ENCODE peak calls at places on chromosomes 13 and 19, in six cellular contexts. One of them, this sample, is unnamed.

GRCh38 chr13:28022848-28023518 is 34.5 kb upstream of the URAD start:
- DNase-seq in colonic mucosa: no peak
- DNase-seq in CD4-positive, alpha-beta T cell: no peak
- DNase-seq in Peyer's patch: no peak
- DNase-seq in right lobe of liver: no peak
- DNase-seq in CD8-positive, alpha-beta T cell: no peak
- DNase-seq in this sample: no peak

GRCh38 chr13:80945328-80945727 is 604.4 kb upstream of the SPRY2 start:
- DNase-seq in colonic mucosa: no peak
- DNase-seq in CD8-positive, alpha-beta T cell: no peak
- DNase-seq in CD4-positive, alpha-beta T cell: no peak
- DNase-seq in Peyer's patch: no peak
- DNase-seq in right lobe of liver: peak; percentile 20
- DNase-seq in this sample: no peak

GRCh38 chr13:27411393-27411792 is 13.0 kb upstream of the GTF3A start:
- DNase-seq in Peyer's patch: no peak
- DNase-seq in right lobe of liver: no peak
- DNase-seq in colonic mucosa: no peak
- DNase-seq in CD4-positive, alpha-beta T cell: no peak
- DNase-seq in CD8-positive, alpha-beta T cell: no peak
- DNase-seq in this sample: no peak

GRCh38 chr19:12665281-12665573 is 1.3 kb downstream of the MAN2B1 start:
- DNase-seq in CD8-positive, alpha-beta T cell: peak; percentile 49
- DNase-seq in CD4-positive, alpha-beta T cell: peak; percentile 51
- DNase-seq in Peyer's patch: peak; percentile 89
- DNase-seq in colonic mucosa: peak; percentile 49
- DNase-seq in right lobe of liver: no peak
- DNase-seq in this sample: no peak

GRCh38 chr13:83214452-83214851 is 667.8 kb downstream of the SLITRK1 start:
- DNase-seq in CD4-positive, alpha-beta T cell: no peak
- DNase-seq in colonic mucosa: no peak
- DNase-seq in Peyer's patch: no peak
- DNase-seq in CD8-positive, alpha-beta T cell: no peak
- DNase-seq in right lobe of liver: no peak
- DNase-seq in this sample: no peak

GRCh38 chr13:97502192-97502591 is 68.2 kb downstream of the RAP2A start:
- DNase-seq in Peyer's patch: no peak
- DNase-seq in CD8-positive, alpha-beta T cell: no peak
- DNase-seq in colonic mucosa: no peak
- DNase-seq in CD4-positive, alpha-beta T cell: no peak
- DNase-seq in right lobe of liver: no peak
- DNase-seq in this sample: no peak

GRCh38 chr19:18340990-18341868 is 831 bp downstream of the PGPEP1 start:
- DNase-seq in CD4-positive, alpha-beta T cell: peak; percentile 57
- DNase-seq in CD8-positive, alpha-beta T cell: peak; percentile 65
- DNase-seq in right lobe of liver: peak; percentile 71
- DNase-seq in Peyer's patch: peak; percentile 84
- DNase-seq in colonic mucosa: peak; percentile 82
- DNase-seq in this sample: no peak

GRCh38 chr19:947707-948533 is 22.1 kb downstream of the ARID3A start:
- DNase-seq in CD8-positive, alpha-beta T cell: no peak
- DNase-seq in CD4-positive, alpha-beta T cell: no peak
- DNase-seq in colonic mucosa: peak; percentile 53
- DNase-seq in Peyer's patch: peak; percentile 94
- DNase-seq in right lobe of liver: peak; percentile 60
- DNase-seq in this sample: no peak

GRCh38 chr19:33054623-33055022 is 10.1 kb downstream of the RHPN2 start:
- DNase-seq in CD8-positive, alpha-beta T cell: no peak
- DNase-seq in right lobe of liver: peak; percentile 90
- DNase-seq in CD4-positive, alpha-beta T cell: no peak
- DNase-seq in colonic mucosa: peak; percentile 98
- DNase-seq in Peyer's patch: peak; percentile 95
- DNase-seq in this sample: no peak

GRCh38 chr19:3863648-3864047 is 5.2 kb downstream of the ZFR2 start:
- DNase-seq in colonic mucosa: no peak
- DNase-seq in CD8-positive, alpha-beta T cell: no peak
- DNase-seq in Peyer's patch: no peak
- DNase-seq in CD4-positive, alpha-beta T cell: no peak
- DNase-seq in right lobe of liver: no peak
- DNase-seq in this sample: no peak

GRCh38 chr19:3855321-3855720 is 13.5 kb downstream of the ZFR2 start:
- DNase-seq in CD4-positive, alpha-beta T cell: no peak
- DNase-seq in right lobe of liver: no peak
- DNase-seq in Peyer's patch: peak; percentile 83
- DNase-seq in CD8-positive, alpha-beta T cell: no peak
- DNase-seq in colonic mucosa: peak; percentile 26
- DNase-seq in this sample: no peak

GRCh38 chr19:3862826-3863500 is 5.9 kb downstream of the ZFR2 start:
- DNase-seq in CD8-positive, alpha-beta T cell: no peak
- DNase-seq in Peyer's patch: no peak
- DNase-seq in colonic mucosa: no peak
- DNase-seq in right lobe of liver: no peak
- DNase-seq in CD4-positive, alpha-beta T cell: no peak
- DNase-seq in this sample: no peak

GRCh38 chr19:3857449-3858003 is 11.3 kb downstream of the ZFR2 start:
- DNase-seq in CD8-positive, alpha-beta T cell: no peak
- DNase-seq in right lobe of liver: no peak
- DNase-seq in colonic mucosa: no peak
- DNase-seq in CD4-positive, alpha-beta T cell: no peak
- DNase-seq in Peyer's patch: peak; percentile 50
- DNase-seq in this sample: no peak

DNA sequence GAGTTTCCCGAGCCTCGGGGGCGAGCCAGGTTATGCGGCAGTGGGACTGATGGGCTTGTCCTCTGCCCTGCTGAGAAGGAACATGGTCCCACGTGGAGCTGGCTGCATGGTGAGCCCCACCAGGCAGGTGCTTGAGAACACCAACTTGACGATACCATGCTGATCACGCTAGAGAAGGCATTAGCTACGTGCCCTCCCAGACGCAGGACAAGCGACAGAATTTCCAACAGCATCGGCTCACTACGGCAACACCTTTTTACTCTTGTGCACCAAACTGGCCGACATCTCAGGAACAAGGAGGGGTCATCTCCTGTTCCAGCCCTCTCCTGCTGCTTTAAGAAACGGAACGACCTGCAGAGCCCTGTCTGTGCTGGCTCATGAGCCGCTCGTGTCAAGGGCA is 8.3 kb downstream of the ZFR2 start:
- DNase-seq in CD4-positive, alpha-beta T cell: no peak
- DNase-seq in colonic mucosa: no peak
- DNase-seq in Peyer's patch: no peak
- DNase-seq in right lobe of liver: no peak
- DNase-seq in CD8-positive, alpha-beta T cell: no peak
- DNase-seq in this sample: no peak
- TF ChIP-seq CTCF in CD4-positive, alpha-beta T cell: no peak
- TF ChIP-seq CTCF in colonic mucosa: no peak
- TF ChIP-seq CTCF in Peyer's patch: no peak
- TF ChIP-seq CTCF in right lobe of liver: no peak
- TF ChIP-seq CTCF in CD8-positive, alpha-beta T cell: no peak
- TF ChIP-seq CTCF in this sample: no peak

GRCh38 chr13:20422362-20422761 is 103.3 kb downstream of the CRYL1 start:
- DNase-seq in CD4-positive, alpha-beta T cell: no peak
- DNase-seq in Peyer's patch: no peak
- DNase-seq in CD8-positive, alpha-beta T cell: no peak
- DNase-seq in colonic mucosa: no peak
- DNase-seq in right lobe of liver: no peak
- DNase-seq in this sample: no peak
- TF ChIP-seq CTCF in CD4-positive, alpha-beta T cell: no peak
- TF ChIP-seq CTCF in Peyer's patch: no peak
- TF ChIP-seq CTCF in CD8-positive, alpha-beta T cell: no peak
- TF ChIP-seq CTCF in colonic mucosa: no peak
- TF ChIP-seq CTCF in right lobe of liver: no peak
- TF ChIP-seq CTCF in this sample: no peak

GRCh38 chr19:40713939-40714338 is 2.7 kb downstream of the COQ8B start:
- DNase-seq in right lobe of liver: no peak
- DNase-seq in CD4-positive, alpha-beta T cell: no peak
- DNase-seq in colonic mucosa: no peak
- DNase-seq in Peyer's patch: no peak
- DNase-seq in CD8-positive, alpha-beta T cell: no peak
- DNase-seq in this sample: no peak

GRCh38 chr19:40716031-40716654 is 543 bp downstream of the COQ8B start:
- DNase-seq in right lobe of liver: no peak
- DNase-seq in CD8-positive, alpha-beta T cell: peak; percentile 64
- DNase-seq in colonic mucosa: no peak
- DNase-seq in CD4-positive, alpha-beta T cell: peak; percentile 35
- DNase-seq in Peyer's patch: peak; percentile 58
- DNase-seq in this sample: no peak

GRCh38 chr19:40716655-40717324 is at the start of the genes COQ8B and ITPKC:
- DNase-seq in right lobe of liver: peak; percentile 100
- DNase-seq in Peyer's patch: peak; percentile 100
- DNase-seq in colonic mucosa: peak; percentile 100
- DNase-seq in CD8-positive, alpha-beta T cell: peak; percentile 100
- DNase-seq in CD4-positive, alpha-beta T cell: peak; percentile 98
- DNase-seq in this sample: peak; percentile 100

GRCh38 chr19:40717325-40717879 is 490 bp downstream of the ITPKC start:
- DNase-seq in Peyer's patch: peak; percentile 69
- DNase-seq in colonic mucosa: peak; percentile 49
- DNase-seq in right lobe of liver: no peak
- DNase-seq in CD8-positive, alpha-beta T cell: no peak
- DNase-seq in CD4-positive, alpha-beta T cell: no peak
- DNase-seq in this sample: no peak

DNA sequence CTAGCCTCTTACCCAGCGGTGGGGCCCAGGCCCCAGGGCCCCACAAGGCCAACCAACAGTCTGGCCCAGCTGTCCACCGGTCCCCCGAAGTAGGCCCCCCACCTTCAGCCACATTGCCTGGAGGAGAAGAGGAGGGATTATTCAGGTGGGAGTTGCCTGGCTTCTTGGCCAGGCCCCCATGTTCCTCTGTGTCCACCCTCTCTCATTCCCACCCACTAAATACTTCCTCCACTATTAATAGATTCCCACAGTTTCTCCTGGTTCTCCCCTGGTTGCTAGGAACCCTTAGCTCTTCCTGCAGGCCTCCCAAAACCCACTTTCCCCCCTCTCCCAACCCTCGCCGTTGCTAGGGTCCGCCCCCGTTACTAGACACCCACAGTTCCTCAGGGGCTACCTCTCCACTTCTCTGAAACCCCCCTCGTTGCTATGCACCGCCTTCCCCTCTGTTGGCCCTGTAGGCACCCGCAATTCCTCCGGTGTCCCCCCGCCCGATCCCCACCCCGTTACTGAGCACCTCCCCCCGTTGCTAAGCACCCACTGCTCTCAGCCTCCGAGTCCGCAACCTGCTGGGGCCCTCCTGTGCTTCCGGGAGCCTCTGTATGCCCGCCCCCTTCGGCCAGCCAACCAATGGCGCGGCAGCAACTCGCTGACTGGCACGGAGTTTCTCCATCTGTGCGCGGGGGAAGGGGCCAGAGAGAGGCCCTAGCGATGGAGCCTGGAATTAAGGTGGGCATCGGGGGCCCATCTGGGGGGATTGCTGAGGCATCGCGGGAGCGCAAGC is 2.0 kb downstream of the COQ8B start:
- DNase-seq in CD4-positive, alpha-beta T cell: peak; percentile 87
- DNase-seq in CD8-positive, alpha-beta T cell: peak; percentile 90
- DNase-seq in Peyer's patch: peak; percentile 97
- DNase-seq in right lobe of liver: peak; percentile 94
- DNase-seq in colonic mucosa: peak; percentile 97
- DNase-seq in this sample: peak; percentile 98
- TF ChIP-seq CTCF in CD4-positive, alpha-beta T cell: no peak
- TF ChIP-seq CTCF in CD8-positive, alpha-beta T cell: no peak
- TF ChIP-seq CTCF in Peyer's patch: no peak
- TF ChIP-seq CTCF in right lobe of liver: no peak
- TF ChIP-seq CTCF in colonic mucosa: no peak
- TF ChIP-seq CTCF in this sample: no peak

GRCh38 chr19:4012975-4013634 is 5.6 kb downstream of the PIAS4 start:
- DNase-seq in colonic mucosa: no peak
- DNase-seq in Peyer's patch: no peak
- DNase-seq in right lobe of liver: no peak
- DNase-seq in CD8-positive, alpha-beta T cell: no peak
- DNase-seq in CD4-positive, alpha-beta T cell: no peak
- DNase-seq in this sample: peak; percentile 80

GRCh38 chr19:4015705-4016402 is 8.3 kb downstream of the PIAS4 start:
- DNase-seq in CD8-positive, alpha-beta T cell: no peak
- DNase-seq in colonic mucosa: no peak
- DNase-seq in CD4-positive, alpha-beta T cell: no peak
- DNase-seq in right lobe of liver: no peak
- DNase-seq in Peyer's patch: no peak
- DNase-seq in this sample: peak; percentile 86

GRCh38 chr19:4014541-4015491 is 7.3 kb downstream of the PIAS4 start:
- DNase-seq in colonic mucosa: peak; percentile 37
- DNase-seq in right lobe of liver: no peak
- DNase-seq in CD4-positive, alpha-beta T cell: peak; percentile 16
- DNase-seq in Peyer's patch: no peak
- DNase-seq in CD8-positive, alpha-beta T cell: no peak
- DNase-seq in this sample: peak; percentile 87

GRCh38 chr19:4012092-4012974 is 4.8 kb downstream of the PIAS4 start:
- DNase-seq in right lobe of liver: peak; percentile 76
- DNase-seq in Peyer's patch: no peak
- DNase-seq in CD8-positive, alpha-beta T cell: no peak
- DNase-seq in CD4-positive, alpha-beta T cell: no peak
- DNase-seq in colonic mucosa: peak; percentile 44
- DNase-seq in this sample: no peak

DNA sequence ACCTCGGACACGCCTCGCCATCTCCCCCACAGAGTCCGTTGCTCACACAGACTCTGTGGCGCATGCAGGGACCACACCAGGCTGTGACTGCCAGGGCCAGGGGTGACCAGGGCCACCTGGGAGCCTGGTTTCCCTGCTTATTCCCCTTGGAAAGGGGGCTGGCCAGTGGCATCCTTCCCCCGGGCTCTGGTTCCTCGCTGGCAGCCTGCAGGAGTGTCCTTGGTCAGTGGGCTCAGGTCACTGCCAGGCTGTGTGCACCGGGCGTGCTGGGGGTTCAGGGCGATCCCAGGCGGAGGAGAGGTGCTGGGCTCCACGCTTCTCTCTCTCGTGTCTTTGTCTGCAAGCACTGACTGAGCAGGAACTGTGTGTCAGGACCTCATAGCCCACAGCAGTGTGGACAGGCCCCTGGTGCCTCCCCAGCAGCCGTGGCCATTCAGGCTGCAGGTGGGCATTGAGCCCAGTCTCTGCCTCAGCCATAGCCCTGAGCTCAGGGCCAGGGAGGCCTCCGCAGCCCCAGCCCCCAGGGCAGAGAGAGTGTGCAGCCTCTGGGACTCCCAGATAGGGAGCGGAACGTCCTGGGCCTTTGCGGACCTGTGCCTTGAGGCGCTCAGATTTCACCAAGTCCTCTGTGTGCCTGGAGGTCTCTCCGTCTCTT is 6.5 kb downstream of the PIAS4 start:
- DNase-seq in Peyer's patch: no peak
- DNase-seq in CD8-positive, alpha-beta T cell: no peak
- DNase-seq in colonic mucosa: no peak
- DNase-seq in right lobe of liver: no peak
- DNase-seq in CD4-positive, alpha-beta T cell: no peak
- DNase-seq in this sample: no peak
- TF ChIP-seq CTCF in Peyer's patch: no peak
- TF ChIP-seq CTCF in CD8-positive, alpha-beta T cell: no peak
- TF ChIP-seq CTCF in colonic mucosa: no peak
- TF ChIP-seq CTCF in right lobe of liver: no peak
- TF ChIP-seq CTCF in CD4-positive, alpha-beta T cell: no peak
- TF ChIP-seq CTCF in this sample: no peak